ENCODE peak calls at places on chromosomes 2 and 18, in ten cellular contexts. One of them, this sample, is unnamed.

GRCh38 chr18:76616373-76616772 is 121.3 kb upstream of the ZNF516 start:
- DNase-seq in AG08396: no peak
- DNase-seq in nucleus accumbens: no peak
- DNase-seq in right cardiac atrium: no peak
- DNase-seq in GDM1: no peak
- DNase-seq in prostate gland: no peak
- DNase-seq in GM03348: no peak
- DNase-seq in skeletal muscle cell: no peak
- DNase-seq in GM19239: no peak
- DNase-seq in amniotic epithelial cell: no peak
- DNase-seq in this sample: no peak

GRCh38 chr2:215171151-215171550 is 32.7 kb upstream of the ABCA12 start:
- DNase-seq in AG08396: peak
- DNase-seq in nucleus accumbens: no peak
- DNase-seq in prostate gland: no peak
- DNase-seq in right cardiac atrium: no peak
- DNase-seq in GDM1: no peak
- DNase-seq in amniotic epithelial cell: no peak
- DNase-seq in GM03348: peak
- DNase-seq in GM19239: no peak
- DNase-seq in skeletal muscle cell: no peak
- DNase-seq in this sample: no peak

GRCh38 chr2:205734436-205734835 is 52.1 kb downstream of the NRP2 start:
- DNase-seq in AG08396: peak
- DNase-seq in skeletal muscle cell: peak
- DNase-seq in GDM1: peak
- DNase-seq in GM03348: peak
- DNase-seq in nucleus accumbens: no peak
- DNase-seq in prostate gland: peak
- DNase-seq in amniotic epithelial cell: peak
- DNase-seq in right cardiac atrium: peak
- DNase-seq in GM19239: no peak
- DNase-seq in this sample: no peak

GRCh38 chr2:20507166-20507692 is 60.4 kb downstream of the RHOB start:
- DNase-seq in amniotic epithelial cell: no peak
- DNase-seq in nucleus accumbens: no peak
- DNase-seq in prostate gland: no peak
- DNase-seq in AG08396: no peak
- DNase-seq in skeletal muscle cell: no peak
- DNase-seq in GDM1: no peak
- DNase-seq in right cardiac atrium: no peak
- DNase-seq in GM03348: no peak
- DNase-seq in GM19239: peak
- DNase-seq in this sample: no peak

GRCh38 chr18:23269931-23270330 is 134.6 kb downstream of the CABLES1 start:
- DNase-seq in skeletal muscle cell: no peak
- DNase-seq in amniotic epithelial cell: no peak
- DNase-seq in GM19239: no peak
- DNase-seq in nucleus accumbens: no peak
- DNase-seq in GM03348: no peak
- DNase-seq in AG08396: no peak
- DNase-seq in right cardiac atrium: no peak
- DNase-seq in prostate gland: no peak
- DNase-seq in GDM1: no peak
- DNase-seq in this sample: no peak

GRCh38 chr2:79124907-79125720 is 4.8 kb downstream of the REG1A start:
- DNase-seq in amniotic epithelial cell: no peak
- DNase-seq in nucleus accumbens: no peak
- DNase-seq in skeletal muscle cell: no peak
- DNase-seq in GDM1: no peak
- DNase-seq in AG08396: no peak
- DNase-seq in GM19239: no peak
- DNase-seq in GM03348: no peak
- DNase-seq in right cardiac atrium: no peak
- DNase-seq in prostate gland: no peak
- DNase-seq in this sample: no peak

GRCh38 chr2:152336103-152336853 is 1.3 kb downstream of the FMNL2 start:
- DNase-seq in nucleus accumbens: peak
- DNase-seq in right cardiac atrium: peak
- DNase-seq in AG08396: peak
- DNase-seq in skeletal muscle cell: no peak
- DNase-seq in GM19239: peak
- DNase-seq in amniotic epithelial cell: peak
- DNase-seq in prostate gland: peak
- DNase-seq in GDM1: no peak
- DNase-seq in GM03348: peak
- DNase-seq in this sample: peak

GRCh38 chr2:150531626-150532419 is 44.4 kb upstream of the RND3 start:
- DNase-seq in GDM1: no peak
- DNase-seq in AG08396: no peak
- DNase-seq in amniotic epithelial cell: no peak
- DNase-seq in skeletal muscle cell: peak
- DNase-seq in prostate gland: no peak
- DNase-seq in GM03348: peak
- DNase-seq in GM19239: no peak
- DNase-seq in nucleus accumbens: no peak
- DNase-seq in right cardiac atrium: no peak
- DNase-seq in this sample: no peak

GRCh38 chr18:61196745-61197144 is 136.5 kb upstream of the CDH20 start:
- DNase-seq in amniotic epithelial cell: no peak
- DNase-seq in skeletal muscle cell: no peak
- DNase-seq in AG08396: no peak
- DNase-seq in GM03348: no peak
- DNase-seq in right cardiac atrium: no peak
- DNase-seq in prostate gland: no peak
- DNase-seq in GM19239: no peak
- DNase-seq in nucleus accumbens: no peak
- DNase-seq in GDM1: no peak
- DNase-seq in this sample: no peak

GRCh38 chr2:231372326-231372725 is 23.2 kb upstream of the B3GNT7 start:
- DNase-seq in amniotic epithelial cell: no peak
- DNase-seq in GM19239: no peak
- DNase-seq in AG08396: no peak
- DNase-seq in GM03348: no peak
- DNase-seq in prostate gland: no peak
- DNase-seq in right cardiac atrium: no peak
- DNase-seq in nucleus accumbens: no peak
- DNase-seq in GDM1: no peak
- DNase-seq in skeletal muscle cell: no peak
- DNase-seq in this sample: peak

GRCh38 chr18:41820784-41821183 is 134.2 kb upstream of the PIK3C3 start:
- DNase-seq in GM03348: no peak
- DNase-seq in GDM1: no peak
- DNase-seq in right cardiac atrium: no peak
- DNase-seq in prostate gland: no peak
- DNase-seq in nucleus accumbens: no peak
- DNase-seq in GM19239: no peak
- DNase-seq in amniotic epithelial cell: no peak
- DNase-seq in AG08396: no peak
- DNase-seq in skeletal muscle cell: no peak
- DNase-seq in this sample: no peak

GRCh38 chr2:25977768-25978167 is 4.5 kb downstream of the KIF3C start:
- DNase-seq in amniotic epithelial cell: peak
- DNase-seq in skeletal muscle cell: no peak
- DNase-seq in AG08396: no peak
- DNase-seq in GM19239: no peak
- DNase-seq in GM03348: no peak
- DNase-seq in prostate gland: no peak
- DNase-seq in GDM1: no peak
- DNase-seq in nucleus accumbens: no peak
- DNase-seq in right cardiac atrium: no peak
- DNase-seq in this sample: no peak

GRCh38 chr2:72513011-72513410 is 312.8 kb downstream of the EXOC6B start:
- DNase-seq in GM03348: no peak
- DNase-seq in GM19239: no peak
- DNase-seq in nucleus accumbens: no peak
- DNase-seq in amniotic epithelial cell: no peak
- DNase-seq in skeletal muscle cell: no peak
- DNase-seq in prostate gland: no peak
- DNase-seq in AG08396: no peak
- DNase-seq in right cardiac atrium: no peak
- DNase-seq in GDM1: no peak
- DNase-seq in this sample: no peak

GRCh38 chr2:11658208-11658607 is 11.8 kb downstream of the NTSR2 start:
- DNase-seq in GM03348: no peak
- DNase-seq in right cardiac atrium: no peak
- DNase-seq in prostate gland: no peak
- DNase-seq in skeletal muscle cell: no peak
- DNase-seq in GM19239: no peak
- DNase-seq in AG08396: no peak
- DNase-seq in amniotic epithelial cell: no peak
- DNase-seq in GDM1: no peak
- DNase-seq in nucleus accumbens: no peak
- DNase-seq in this sample: no peak

GRCh38 chr2:173555833-173556232 is 201.2 kb downstream of the CDCA7 start:
- DNase-seq in GDM1: no peak
- DNase-seq in nucleus accumbens: no peak
- DNase-seq in skeletal muscle cell: no peak
- DNase-seq in prostate gland: no peak
- DNase-seq in GM19239: no peak
- DNase-seq in right cardiac atrium: no peak
- DNase-seq in GM03348: no peak
- DNase-seq in amniotic epithelial cell: no peak
- DNase-seq in AG08396: no peak
- DNase-seq in this sample: no peak

GRCh38 chr18:63890950-63891304 is 3.4 kb downstream of the SERPINB2 start:
- DNase-seq in GDM1: no peak
- DNase-seq in skeletal muscle cell: no peak
- DNase-seq in nucleus accumbens: no peak
- DNase-seq in amniotic epithelial cell: no peak
- DNase-seq in GM19239: no peak
- DNase-seq in right cardiac atrium: no peak
- DNase-seq in prostate gland: no peak
- DNase-seq in GM03348: no peak
- DNase-seq in AG08396: no peak
- DNase-seq in this sample: no peak

GRCh38 chr18:58394607-58395425 is 234.1 kb downstream of the ALPK2 start:
- DNase-seq in prostate gland: no peak
- DNase-seq in nucleus accumbens: no peak
- DNase-seq in right cardiac atrium: no peak
- DNase-seq in amniotic epithelial cell: peak
- DNase-seq in AG08396: no peak
- DNase-seq in GM19239: no peak
- DNase-seq in skeletal muscle cell: no peak
- DNase-seq in GM03348: no peak
- DNase-seq in GDM1: no peak
- DNase-seq in this sample: no peak

GRCh38 chr2:42464631-42465030 is 29.2 kb downstream of the KCNG3 start:
- DNase-seq in amniotic epithelial cell: peak
- DNase-seq in AG08396: no peak
- DNase-seq in nucleus accumbens: no peak
- DNase-seq in skeletal muscle cell: no peak
- DNase-seq in right cardiac atrium: no peak
- DNase-seq in GM03348: no peak
- DNase-seq in GM19239: no peak
- DNase-seq in GDM1: no peak
- DNase-seq in prostate gland: no peak
- DNase-seq in this sample: no peak

GRCh38 chr18:11714244-11714918 is 25.3 kb downstream of the GNAL start:
- DNase-seq in nucleus accumbens: no peak
- DNase-seq in GDM1: no peak
- DNase-seq in GM03348: no peak
- DNase-seq in prostate gland: no peak
- DNase-seq in skeletal muscle cell: no peak
- DNase-seq in amniotic epithelial cell: no peak
- DNase-seq in GM19239: no peak
- DNase-seq in AG08396: no peak
- DNase-seq in right cardiac atrium: no peak
- DNase-seq in this sample: no peak

GRCh38 chr2:328761-329160 is 40.9 kb upstream of the ALKAL2 start:
- DNase-seq in skeletal muscle cell: no peak
- DNase-seq in amniotic epithelial cell: no peak
- DNase-seq in prostate gland: no peak
- DNase-seq in nucleus accumbens: no peak
- DNase-seq in GM19239: no peak
- DNase-seq in GM03348: no peak
- DNase-seq in GDM1: no peak
- DNase-seq in AG08396: no peak
- DNase-seq in right cardiac atrium: no peak
- DNase-seq in this sample: no peak

GRCh38 chr2:6887783-6888192 is 10.2 kb downstream of the RSAD2 start:
- DNase-seq in amniotic epithelial cell: no peak
- DNase-seq in nucleus accumbens: no peak
- DNase-seq in GM19239: no peak
- DNase-seq in prostate gland: no peak
- DNase-seq in GM03348: no peak
- DNase-seq in skeletal muscle cell: no peak
- DNase-seq in AG08396: no peak
- DNase-seq in right cardiac atrium: no peak
- DNase-seq in GDM1: no peak
- DNase-seq in this sample: no peak

GRCh38 chr2:15050483-15050882 is 418.0 kb downstream of the LRATD1 start:
- DNase-seq in GM19239: no peak
- DNase-seq in right cardiac atrium: no peak
- DNase-seq in prostate gland: no peak
- DNase-seq in GM03348: no peak
- DNase-seq in skeletal muscle cell: no peak
- DNase-seq in nucleus accumbens: no peak
- DNase-seq in AG08396: no peak
- DNase-seq in GDM1: no peak
- DNase-seq in amniotic epithelial cell: no peak
- DNase-seq in this sample: no peak

GRCh38 chr2:207156451-207157161 is 9.1 kb downstream of the KLF7 start:
- DNase-seq in amniotic epithelial cell: no peak
- DNase-seq in GDM1: no peak
- DNase-seq in GM03348: no peak
- DNase-seq in nucleus accumbens: no peak
- DNase-seq in AG08396: no peak
- DNase-seq in GM19239: no peak
- DNase-seq in prostate gland: no peak
- DNase-seq in skeletal muscle cell: no peak
- DNase-seq in right cardiac atrium: no peak
- DNase-seq in this sample: no peak

GRCh38 chr2:234952270-234953115 is 676 bp downstream of the SH3BP4 start:
- DNase-seq in GM19239: no peak
- DNase-seq in right cardiac atrium: peak
- DNase-seq in GDM1: no peak
- DNase-seq in amniotic epithelial cell: no peak
- DNase-seq in prostate gland: no peak
- DNase-seq in AG08396: peak
- DNase-seq in nucleus accumbens: peak
- DNase-seq in GM03348: peak
- DNase-seq in skeletal muscle cell: no peak
- DNase-seq in this sample: no peak

GRCh38 chr2:134124047-134124753 is 129.7 kb upstream of the MGAT5 start:
- DNase-seq in GM03348: no peak
- DNase-seq in prostate gland: no peak
- DNase-seq in GDM1: no peak
- DNase-seq in right cardiac atrium: no peak
- DNase-seq in nucleus accumbens: no peak
- DNase-seq in amniotic epithelial cell: no peak
- DNase-seq in AG08396: no peak
- DNase-seq in GM19239: no peak
- DNase-seq in skeletal muscle cell: no peak
- DNase-seq in this sample: no peak

GRCh38 chr2:218744615-218745014 is 34.0 kb downstream of the TTLL4 start:
- DNase-seq in GM03348: no peak
- DNase-seq in prostate gland: no peak
- DNase-seq in amniotic epithelial cell: no peak
- DNase-seq in skeletal muscle cell: no peak
- DNase-seq in right cardiac atrium: no peak
- DNase-seq in GM19239: no peak
- DNase-seq in GDM1: no peak
- DNase-seq in AG08396: no peak
- DNase-seq in nucleus accumbens: no peak
- DNase-seq in this sample: no peak

GRCh38 chr2:201007584-201007998 is 44.1 kb upstream of the ORC2 start:
- DNase-seq in GM03348: no peak
- DNase-seq in right cardiac atrium: no peak
- DNase-seq in nucleus accumbens: no peak
- DNase-seq in skeletal muscle cell: no peak
- DNase-seq in GDM1: no peak
- DNase-seq in prostate gland: no peak
- DNase-seq in amniotic epithelial cell: no peak
- DNase-seq in AG08396: no peak
- DNase-seq in GM19239: no peak
- DNase-seq in this sample: no peak

GRCh38 chr2:149661844-149662243 is 74.3 kb upstream of the MMADHC start:
- DNase-seq in nucleus accumbens: no peak
- DNase-seq in skeletal muscle cell: peak
- DNase-seq in right cardiac atrium: peak
- DNase-seq in amniotic epithelial cell: peak
- DNase-seq in GM19239: no peak
- DNase-seq in GM03348: no peak
- DNase-seq in GDM1: no peak
- DNase-seq in AG08396: peak
- DNase-seq in prostate gland: peak
- DNase-seq in this sample: no peak

This sample was measured in Right ventricle myocardium superior.